ENCODE peak calls at places on chromosome X, in four cellular contexts. O is sigmoid colon, Y is tibial nerve, T is uterus. K is an unnamed sample. For H3K36me3, the result is how much of the 10 kb centered on the place peaks cover.

GRCh38 chrX:119887721-119888425 is 7.8 kb upstream of the AKAP14 start:
- DNase-seq in O (peak), Y (peak), T (peak), K (peak)

GRCh38 chrX:137430301-137430700 is 135.6 kb upstream of the ZIC3 start:
- DNase-seq in O (no peak), Y (no peak), T (no peak), K (no peak)

GRCh38 chrX:25206761-25207160 is 191.0 kb upstream of the ARX start:
- DNase-seq in O (no peak), Y (no peak), T (no peak), K (no peak)

GRCh38 chrX:109553862-109554261 is 17.2 kb downstream of the NXT2 start:
- DNase-seq in O (no peak), Y (no peak), T (no peak), K (no peak)

GRCh38 chrX:97876697-97877407 is 993.1 kb downstream of the RPA4 start:
- DNase-seq in O (no peak), Y (no peak), T (no peak), K (no peak)

GRCh38 chrX:11531226-11531625 is 134.5 kb downstream of the ARHGAP6 start:
- DNase-seq in O (no peak), Y (no peak), T (no peak), K (no peak)

GRCh38 chrX:55127692-55128091 is 38.9 kb downstream of the PAGE2 start:
- DNase-seq in O (no peak), Y (no peak), T (no peak), K (no peak)

GRCh38 chrX:63613531-63614028 is 171.4 kb downstream of the ARHGEF9 start:
- DNase-seq in O (no peak), Y (no peak), T (no peak), K (no peak)

GRCh38 chrX:9562851-9563250 is 98.0 kb downstream of the TBL1X start:
- DNase-seq in O (no peak), Y (no peak), T (no peak), K (no peak)

GRCh38 chrX:130301405-130301804 is 32.7 kb upstream of the ZNF280C start:
- DNase-seq in O (no peak), Y (no peak), T (no peak), K (no peak)

GRCh38 chrX:100596601-100597000 is 11.9 kb downstream of the TNMD start:
- DNase-seq in O (no peak), Y (no peak), T (no peak), K (no peak)

GRCh38 chrX:71618303-71618721 is at the start of gene CXCR3:
- DNase-seq in O (no peak), Y (no peak), T (no peak), K (peak)

GRCh38 chrX:13955095-13955647 is 74.5 kb downstream of the GEMIN8 start:
- DNase-seq in O (no peak), Y (no peak), T (no peak), K (no peak)

GRCh38 chrX:110992611-110993010 is 103.4 kb upstream of the PAK3 start:
- DNase-seq in O (no peak), Y (no peak), T (no peak), K (peak)

GRCh38 chrX:98607739-98608138 is 1724.0 kb downstream of the RPA4 start:
- DNase-seq in O (no peak), Y (no peak), T (no peak), K (no peak)

GRCh38 chrX:122739770-122740169 is 444.3 kb upstream of the GRIA3 start:
- DNase-seq in O (no peak), Y (no peak), T (no peak), K (no peak)

GRCh38 chrX:66731398-66731797 is 92.5 kb upstream of the EDA2R start:
- DNase-seq in O (no peak), Y (no peak), T (no peak), K (no peak)

GRCh38 chrX:9677098-9677739 is 88.4 kb downstream of the GPR143 start:
- DNase-seq in O (peak), Y (no peak), T (peak), K (no peak)

GRCh38 chrX:22699591-22700091 is 300.1 kb upstream of the DDX53 start:
- DNase-seq in O (no peak), Y (no peak), T (no peak), K (peak)

GRCh38 chrX:93538575-93538974 is 134.8 kb downstream of the NAP1L3 start:
- DNase-seq in O (no peak), Y (no peak), T (no peak), K (no peak)

GRCh38 chrX:117990438-117990837 is 126.2 kb downstream of the KLHL13 start:
- DNase-seq in O (no peak), Y (no peak), T (no peak), K (no peak)

GRCh38 chrX:100296183-100296753 is 113.8 kb downstream of the PCDH19 start:
- DNase-seq in O (no peak), Y (no peak), T (no peak), K (no peak)

GRCh38 chrX:48899078-48899410 is 1.3 kb downstream of the PQBP1 start:
- DNase-seq in O (no peak), Y (no peak), T (no peak), K (no peak)

GRCh38 chrX:24148535-24149345 is 789 bp upstream of the ZFX start:
- DNase-seq in O (peak), Y (no peak), T (peak), K (peak)

GRCh38 chrX:110338850-110339373 is 19.7 kb upstream of the RTL9 start:
- DNase-seq in O (no peak), Y (no peak), T (no peak), K (no peak)

GRCh38 chrX:16429391-16429790 is 220.6 kb upstream of the S100G start:
- DNase-seq in O (no peak), Y (no peak), T (no peak), K (no peak)

GRCh38 chrX:152638443-152638904 is 779 bp downstream of the GABRQ start:
- DNase-seq in O (no peak), Y (no peak), T (no peak), K (no peak)

GRCh38 chrX:1535241-1536041 is 1.5 kb downstream of the P2RY8 start:
- DNase-seq in O (no peak), Y (no peak), T (no peak), K (no peak)
- H3K36me3 ChIP-seq in O (under half), Y (under half), T (under half), K (under half)

DNA sequence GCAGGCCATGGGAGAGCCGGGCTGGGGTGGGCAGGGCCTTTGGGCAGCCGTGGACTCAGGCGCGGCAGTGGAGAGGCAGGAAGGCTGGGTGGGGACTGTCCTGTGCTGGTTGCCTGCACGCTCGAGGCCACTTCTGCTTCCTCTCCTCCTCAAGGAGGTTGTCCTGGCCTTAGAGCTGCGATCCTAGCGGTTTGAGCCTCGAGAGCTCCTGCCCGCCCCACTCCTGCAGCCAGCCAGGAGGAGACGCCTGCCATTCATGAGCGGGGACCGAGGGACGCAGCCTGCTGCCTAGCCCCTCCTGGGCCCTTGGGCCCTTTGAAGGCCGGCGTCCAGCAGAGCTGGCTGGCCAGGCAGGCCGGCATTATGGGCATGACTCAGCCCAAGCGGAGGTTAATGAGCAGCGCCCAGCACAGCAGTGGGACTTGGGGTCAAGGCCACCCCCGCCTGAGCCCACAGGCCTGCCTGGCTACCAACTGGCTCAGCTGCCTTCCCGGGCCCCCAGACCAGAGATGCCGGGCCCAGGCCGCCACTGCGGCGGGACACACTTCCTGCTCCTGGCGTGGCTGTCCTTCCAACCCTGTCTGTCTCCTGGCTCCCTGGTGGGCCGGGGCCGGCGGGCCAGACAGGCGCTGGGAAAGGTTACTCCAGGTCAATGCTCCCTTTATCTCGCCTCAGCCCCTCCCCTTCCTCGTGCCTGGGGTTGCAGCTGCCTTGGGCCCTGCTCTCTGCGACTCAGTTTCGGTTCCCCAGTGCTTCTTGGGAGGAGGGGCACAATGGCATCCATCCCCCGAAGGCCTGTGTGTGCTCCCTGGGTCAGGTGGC is 1.8 kb downstream of the ABCD1 start:
- DNase-seq in O (peak), Y (peak), T (peak), K (peak)
- TF ChIP-seq POLR2A in O (no peak), Y (no peak), T (no peak), K (no peak)

GRCh38 chrX:1599791-1600405 is 8.5 kb downstream of the AKAP17A start:
- DNase-seq in O (no peak), Y (no peak), T (no peak), K (no peak)
- H3K36me3 ChIP-seq in O (half or more), Y (under half), T (under half), K (half or more)

GRCh38 chrX:21574793-21575192 is 83.3 kb downstream of the KLHL34 start:
- DNase-seq in O (no peak), Y (no peak), T (no peak), K (no peak)
- TF ChIP-seq POLR2A in O (no peak), Y (no peak), T (no peak), K (no peak)

GRCh38 chrX:74280759-74281158 is 23.2 kb upstream of the ZCCHC13 start:
- DNase-seq in O (no peak), Y (no peak), T (no peak), K (no peak)
- H3K36me3 ChIP-seq in O (under half), Y (under half), T (under half), K (under half)

GRCh38 chrX:124747295-124747694 is 400.9 kb downstream of the SH2D1A start:
- DNase-seq in O (no peak), Y (no peak), T (no peak), K (no peak)
- TF ChIP-seq POLR2A in O (no peak), Y (no peak), T (no peak), K (no peak)

GRCh38 chrX:68721546-68721945 is 74.1 kb downstream of the STARD8 start:
- DNase-seq in O (peak), Y (no peak), T (peak), K (no peak)
- H3K36me3 ChIP-seq in O (under half), Y (under half), T (under half), K (under half)